ENCODE peak calls at places on chromosomes 6 and 20, in nine cellular contexts. One of them, this sample, is unnamed.

GRCh38 chr6:14964901-14965300 is 281.0 kb upstream of the JARID2 start:
- DNase-seq in AG09319: no peak
- DNase-seq in stimulated activated CD8-positive, alpha-beta memory T cell treated with anti-CD3 and anti-CD28 coated beads, Interleukin-4, amount 100 ng/mL, for 1 hour: no peak
- DNase-seq in A549: no peak
- DNase-seq in T-helper 2 cell: no peak
- DNase-seq in myocyte: no peak
- DNase-seq in NCI-H1105: no peak
- DNase-seq in foreskin keratinocyte: no peak
- DNase-seq in midbrain: no peak
- DNase-seq in this sample: no peak

GRCh38 chr6:80457044-80457933 is 350.8 kb downstream of the BCKDHB start:
- DNase-seq in AG09319: peak
- DNase-seq in A549: no peak
- DNase-seq in stimulated activated CD8-positive, alpha-beta memory T cell treated with anti-CD3 and anti-CD28 coated beads, Interleukin-4, amount 100 ng/mL, for 1 hour: no peak
- DNase-seq in NCI-H1105: no peak
- DNase-seq in myocyte: peak
- DNase-seq in foreskin keratinocyte: peak
- DNase-seq in T-helper 2 cell: no peak
- DNase-seq in midbrain: peak
- DNase-seq in this sample: no peak

GRCh38 chr6:138439546-138439945 is 35.5 kb downstream of the HEBP2 start:
- DNase-seq in T-helper 2 cell: no peak
- DNase-seq in NCI-H1105: no peak
- DNase-seq in A549: no peak
- DNase-seq in midbrain: no peak
- DNase-seq in stimulated activated CD8-positive, alpha-beta memory T cell treated with anti-CD3 and anti-CD28 coated beads, Interleukin-4, amount 100 ng/mL, for 1 hour: no peak
- DNase-seq in myocyte: no peak
- DNase-seq in foreskin keratinocyte: no peak
- DNase-seq in AG09319: no peak
- DNase-seq in this sample: no peak

GRCh38 chr6:33437666-33438065 is 16.7 kb upstream of the ZBTB9 start:
- DNase-seq in myocyte: no peak
- DNase-seq in T-helper 2 cell: no peak
- DNase-seq in foreskin keratinocyte: no peak
- DNase-seq in midbrain: no peak
- DNase-seq in A549: no peak
- DNase-seq in NCI-H1105: no peak
- DNase-seq in stimulated activated CD8-positive, alpha-beta memory T cell treated with anti-CD3 and anti-CD28 coated beads, Interleukin-4, amount 100 ng/mL, for 1 hour: no peak
- DNase-seq in AG09319: no peak
- DNase-seq in this sample: no peak

GRCh38 chr6:44010411-44011349 is 116.6 kb downstream of the MRPL14 start:
- DNase-seq in myocyte: peak
- DNase-seq in stimulated activated CD8-positive, alpha-beta memory T cell treated with anti-CD3 and anti-CD28 coated beads, Interleukin-4, amount 100 ng/mL, for 1 hour: no peak
- DNase-seq in NCI-H1105: no peak
- DNase-seq in T-helper 2 cell: no peak
- DNase-seq in A549: peak
- DNase-seq in AG09319: peak
- DNase-seq in midbrain: no peak
- DNase-seq in foreskin keratinocyte: peak
- DNase-seq in this sample: no peak

GRCh38 chr6:52976591-52977035 is 18.5 kb downstream of the GSTA4 start:
- DNase-seq in midbrain: no peak
- DNase-seq in myocyte: no peak
- DNase-seq in AG09319: no peak
- DNase-seq in A549: no peak
- DNase-seq in foreskin keratinocyte: no peak
- DNase-seq in NCI-H1105: no peak
- DNase-seq in T-helper 2 cell: no peak
- DNase-seq in stimulated activated CD8-positive, alpha-beta memory T cell treated with anti-CD3 and anti-CD28 coated beads, Interleukin-4, amount 100 ng/mL, for 1 hour: no peak
- DNase-seq in this sample: no peak

GRCh38 chr20:49477200-49477599 is 5.3 kb downstream of the KCNB1 start:
- DNase-seq in NCI-H1105: no peak
- DNase-seq in T-helper 2 cell: no peak
- DNase-seq in stimulated activated CD8-positive, alpha-beta memory T cell treated with anti-CD3 and anti-CD28 coated beads, Interleukin-4, amount 100 ng/mL, for 1 hour: no peak
- DNase-seq in midbrain: no peak
- DNase-seq in myocyte: no peak
- DNase-seq in AG09319: no peak
- DNase-seq in A549: no peak
- DNase-seq in foreskin keratinocyte: no peak
- DNase-seq in this sample: no peak

GRCh38 chr6:33123732-33124524 is 48.1 kb downstream of the HLA-DPB1 start:
- DNase-seq in stimulated activated CD8-positive, alpha-beta memory T cell treated with anti-CD3 and anti-CD28 coated beads, Interleukin-4, amount 100 ng/mL, for 1 hour: no peak
- DNase-seq in NCI-H1105: peak
- DNase-seq in myocyte: peak
- DNase-seq in T-helper 2 cell: no peak
- DNase-seq in foreskin keratinocyte: no peak
- DNase-seq in midbrain: peak
- DNase-seq in A549: peak
- DNase-seq in AG09319: no peak
- DNase-seq in this sample: no peak

GRCh38 chr6:20757761-20758160 is 223.5 kb downstream of the CDKAL1 start:
- DNase-seq in midbrain: no peak
- DNase-seq in T-helper 2 cell: no peak
- DNase-seq in myocyte: peak
- DNase-seq in AG09319: no peak
- DNase-seq in A549: no peak
- DNase-seq in foreskin keratinocyte: peak
- DNase-seq in stimulated activated CD8-positive, alpha-beta memory T cell treated with anti-CD3 and anti-CD28 coated beads, Interleukin-4, amount 100 ng/mL, for 1 hour: no peak
- DNase-seq in NCI-H1105: no peak
- DNase-seq in this sample: no peak

GRCh38 chr20:3701061-3701998 is 11.1 kb downstream of the SIGLEC1 start:
- DNase-seq in T-helper 2 cell: no peak
- DNase-seq in NCI-H1105: no peak
- DNase-seq in stimulated activated CD8-positive, alpha-beta memory T cell treated with anti-CD3 and anti-CD28 coated beads, Interleukin-4, amount 100 ng/mL, for 1 hour: no peak
- DNase-seq in myocyte: no peak
- DNase-seq in foreskin keratinocyte: no peak
- DNase-seq in midbrain: no peak
- DNase-seq in A549: no peak
- DNase-seq in AG09319: no peak
- DNase-seq in this sample: no peak

GRCh38 chr6:30907758-30908591 is at the start of gene GTF2H4:
- DNase-seq in midbrain: peak
- DNase-seq in T-helper 2 cell: peak
- DNase-seq in AG09319: peak
- DNase-seq in stimulated activated CD8-positive, alpha-beta memory T cell treated with anti-CD3 and anti-CD28 coated beads, Interleukin-4, amount 100 ng/mL, for 1 hour: peak
- DNase-seq in myocyte: peak
- DNase-seq in foreskin keratinocyte: peak
- DNase-seq in NCI-H1105: peak
- DNase-seq in A549: peak
- DNase-seq in this sample: peak

GRCh38 chr20:60136640-60137411 is 178.6 kb downstream of the CDH26 start:
- DNase-seq in foreskin keratinocyte: no peak
- DNase-seq in midbrain: no peak
- DNase-seq in NCI-H1105: no peak
- DNase-seq in myocyte: no peak
- DNase-seq in A549: no peak
- DNase-seq in stimulated activated CD8-positive, alpha-beta memory T cell treated with anti-CD3 and anti-CD28 coated beads, Interleukin-4, amount 100 ng/mL, for 1 hour: no peak
- DNase-seq in AG09319: no peak
- DNase-seq in T-helper 2 cell: no peak
- DNase-seq in this sample: no peak

GRCh38 chr6:81331526-81331925 is 421.0 kb downstream of the TENT5A start:
- DNase-seq in stimulated activated CD8-positive, alpha-beta memory T cell treated with anti-CD3 and anti-CD28 coated beads, Interleukin-4, amount 100 ng/mL, for 1 hour: no peak
- DNase-seq in midbrain: no peak
- DNase-seq in A549: no peak
- DNase-seq in myocyte: peak
- DNase-seq in foreskin keratinocyte: no peak
- DNase-seq in NCI-H1105: no peak
- DNase-seq in T-helper 2 cell: no peak
- DNase-seq in AG09319: no peak
- DNase-seq in this sample: no peak

GRCh38 chr6:1527098-1527497 is 82.6 kb upstream of the FOXC1 start:
- DNase-seq in myocyte: peak
- DNase-seq in NCI-H1105: no peak
- DNase-seq in A549: no peak
- DNase-seq in midbrain: peak
- DNase-seq in foreskin keratinocyte: no peak
- DNase-seq in AG09319: peak
- DNase-seq in stimulated activated CD8-positive, alpha-beta memory T cell treated with anti-CD3 and anti-CD28 coated beads, Interleukin-4, amount 100 ng/mL, for 1 hour: no peak
- DNase-seq in T-helper 2 cell: no peak
- DNase-seq in this sample: peak

GRCh38 chr20:62558779-62559178 is 83.0 kb upstream of the GATA5 start:
- DNase-seq in A549: no peak
- DNase-seq in NCI-H1105: no peak
- DNase-seq in T-helper 2 cell: no peak
- DNase-seq in myocyte: peak
- DNase-seq in stimulated activated CD8-positive, alpha-beta memory T cell treated with anti-CD3 and anti-CD28 coated beads, Interleukin-4, amount 100 ng/mL, for 1 hour: no peak
- DNase-seq in foreskin keratinocyte: no peak
- DNase-seq in midbrain: no peak
- DNase-seq in AG09319: no peak
- DNase-seq in this sample: no peak

GRCh38 chr6:14975124-14975815 is 270.6 kb upstream of the JARID2 start:
- DNase-seq in NCI-H1105: no peak
- DNase-seq in AG09319: no peak
- DNase-seq in myocyte: no peak
- DNase-seq in T-helper 2 cell: no peak
- DNase-seq in midbrain: no peak
- DNase-seq in A549: no peak
- DNase-seq in stimulated activated CD8-positive, alpha-beta memory T cell treated with anti-CD3 and anti-CD28 coated beads, Interleukin-4, amount 100 ng/mL, for 1 hour: no peak
- DNase-seq in foreskin keratinocyte: no peak
- DNase-seq in this sample: no peak